ENCODE peak calls at places on chromosomes 11 and 22, in six cellular contexts. X is HCT116; D is fibroblast of lung; U is effector memory CD4-positive, alpha-beta T cell; K is GM23248; E is colonic mucosa. A is an unnamed sample. For H3K4me1, the result is how much of the 10 kb centered on the place peaks cover.

GRCh38 chr22:27583930-27584329 is 217.6 kb downstream of the MN1 start:
- DNase-seq in D (no peak), U (no peak), E (no peak), K (no peak), X (no peak), A (no peak)

GRCh38 chr11:12045914-12046635 is 37.6 kb upstream of the DKK3 start:
- DNase-seq in K (peak), U (no peak), D (no peak), X (no peak), E (no peak), A (no peak)

GRCh38 chr11:108636222-108636621 is 28.6 kb upstream of the DDX10 start:
- DNase-seq in X (no peak), D (no peak), E (no peak), K (no peak), U (no peak), A (no peak)

GRCh38 chr11:11105361-11105760 is 247.5 kb upstream of the ZBED5 start:
- DNase-seq in X (no peak), U (no peak), K (no peak), D (no peak), E (no peak), A (no peak)

GRCh38 chr11:72780291-72781062 is 13.4 kb downstream of the STARD10 start:
- DNase-seq in D (no peak), X (no peak), K (no peak), U (no peak), E (no peak), A (no peak)

GRCh38 chr11:5288912-5289525 is 12.7 kb downstream of the OR51B4 start:
- DNase-seq in K (peak), D (peak), U (no peak), E (no peak), X (no peak), A (no peak)

GRCh38 chr11:117933930-117934329 is 4.7 kb upstream of the TMPRSS13 start:
- DNase-seq in U (no peak), D (no peak), X (no peak), E (no peak), K (no peak), A (no peak)

GRCh38 chr11:75450826-75451783 is 18.1 kb upstream of the KLHL35 start:
- DNase-seq in X (no peak), K (no peak), D (no peak), E (no peak), U (no peak), A (no peak)

GRCh38 chr11:30729187-30729713 is 143.1 kb upstream of the MPPED2 start:
- DNase-seq in D (no peak), E (no peak), K (no peak), X (no peak), U (no peak), A (no peak)

GRCh38 chr11:42824067-42824466 is 487.7 kb upstream of the API5 start:
- DNase-seq in K (no peak), U (no peak), X (no peak), D (no peak), E (no peak), A (no peak)

GRCh38 chr11:824942-825341 is 2.8 kb upstream of the CRACR2B start:
- DNase-seq in D (no peak), U (no peak), X (no peak), K (no peak), E (no peak), A (no peak)
- H3K4me1 ChIP-seq in D (under half), U (under half), X (under half), K (under half), E (half or more), A (half or more)

GRCh38 chr11:111091341-111091740 is 154.2 kb upstream of the POU2AF2 start:
- DNase-seq in K (peak), E (no peak), D (no peak), U (no peak), X (no peak), A (no peak)

GRCh38 chr11:111086058-111086457 is 159.5 kb upstream of the POU2AF2 start:
- DNase-seq in U (no peak), E (no peak), D (no peak), K (no peak), X (no peak), A (no peak)

GRCh38 chr11:111093061-111093460 is 152.5 kb upstream of the POU2AF2 start:
- DNase-seq in D (no peak), K (no peak), E (no peak), X (no peak), U (no peak), A (no peak)

GRCh38 chr11:111088872-111089271 is 156.7 kb upstream of the POU2AF2 start:
- DNase-seq in K (no peak), D (no peak), U (no peak), E (no peak), X (no peak), A (no peak)

DNA sequence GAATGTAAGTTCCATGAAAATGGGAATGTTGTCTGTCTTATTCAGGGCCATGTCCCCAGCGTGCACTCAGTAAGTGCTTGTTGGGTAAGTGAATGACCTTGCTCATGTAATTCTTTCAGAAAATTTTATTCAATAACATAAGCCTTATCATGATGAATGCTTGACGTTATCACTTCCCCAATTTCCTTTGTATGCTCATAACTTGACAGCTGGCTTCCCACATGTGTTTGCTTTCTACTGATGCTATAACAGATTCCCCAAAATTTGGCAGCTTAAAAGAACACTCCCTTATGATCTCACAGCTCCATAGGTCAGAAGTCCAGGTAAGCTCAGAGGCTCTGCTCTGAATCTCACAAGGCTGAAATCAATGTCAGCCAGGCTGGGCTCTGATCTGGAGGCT is 155.8 kb upstream of the POU2AF2 start:
- DNase-seq in D (no peak), X (no peak), E (no peak), K (no peak), U (no peak), A (no peak)
- H3K4me1 ChIP-seq in D (under half), X (under half), E (under half), K (under half), U (under half), A (under half)

DNA sequence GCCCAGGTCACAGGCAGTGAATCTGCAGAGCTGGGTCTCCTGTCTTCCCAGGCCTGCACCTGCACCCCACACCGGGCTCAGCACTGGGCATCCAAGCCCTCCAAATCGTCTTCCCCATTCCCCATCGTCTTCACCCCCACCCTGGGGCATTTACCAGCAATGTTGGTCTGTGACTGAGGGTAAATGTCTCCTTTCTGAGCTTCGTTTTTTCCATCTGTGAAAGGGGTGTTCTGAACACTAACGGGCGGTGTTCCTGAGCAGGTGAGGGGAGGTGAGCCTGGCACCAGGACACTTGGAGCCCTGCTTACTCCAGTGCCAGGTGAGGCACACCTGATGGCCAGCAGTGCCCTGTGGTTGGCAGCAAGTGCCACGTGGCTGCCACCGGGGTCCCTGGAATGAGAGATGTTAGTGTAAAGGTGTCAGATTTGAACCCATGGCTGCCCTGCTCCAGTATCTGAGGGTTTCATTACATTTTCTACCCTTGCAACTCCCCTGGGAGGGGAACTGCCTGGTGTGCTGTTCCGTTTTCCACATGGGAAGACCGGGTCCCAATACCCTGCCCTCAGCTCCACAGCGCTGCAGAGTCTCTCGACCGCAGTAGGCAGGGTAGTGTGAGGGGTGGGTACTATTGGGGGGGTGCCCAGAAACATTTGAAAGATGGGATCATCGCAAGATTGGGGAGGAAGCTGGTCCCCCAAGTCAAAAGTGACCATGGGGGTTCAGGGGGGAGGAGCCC is 1.9 kb downstream of the CDC42EP1 start:
- DNase-seq in D (no peak), U (no peak), E (no peak), K (no peak), X (no peak), A (no peak)
- H3K4me1 ChIP-seq in D (under half), U (under half), E (under half), K (under half), X (half or more), A (half or more)

DNA sequence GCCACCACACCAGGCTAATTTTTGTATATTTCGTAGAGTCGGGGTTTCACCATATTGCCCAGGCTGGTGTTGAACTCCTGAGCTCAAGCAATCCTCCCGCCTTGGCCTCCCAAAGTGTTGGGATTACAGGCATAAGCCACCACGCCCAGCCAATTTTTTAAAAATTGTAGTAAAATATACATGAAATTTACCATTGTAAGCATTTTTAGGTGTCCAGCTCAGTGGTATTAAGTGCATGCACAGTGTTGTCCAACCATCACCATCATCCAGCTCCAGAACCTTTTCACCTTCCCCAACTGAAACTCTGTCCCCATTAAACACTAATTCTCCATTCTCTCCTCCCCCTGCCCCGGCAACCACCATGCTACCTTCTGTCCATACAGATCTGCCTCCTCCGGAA is 8.5 kb downstream of the FADS3 start:
- DNase-seq in E (no peak), K (no peak), U (no peak), X (no peak), D (no peak), A (no peak)
- H3K4me1 ChIP-seq in E (under half), K (under half), U (under half), X (under half), D (under half), A (under half)

DNA sequence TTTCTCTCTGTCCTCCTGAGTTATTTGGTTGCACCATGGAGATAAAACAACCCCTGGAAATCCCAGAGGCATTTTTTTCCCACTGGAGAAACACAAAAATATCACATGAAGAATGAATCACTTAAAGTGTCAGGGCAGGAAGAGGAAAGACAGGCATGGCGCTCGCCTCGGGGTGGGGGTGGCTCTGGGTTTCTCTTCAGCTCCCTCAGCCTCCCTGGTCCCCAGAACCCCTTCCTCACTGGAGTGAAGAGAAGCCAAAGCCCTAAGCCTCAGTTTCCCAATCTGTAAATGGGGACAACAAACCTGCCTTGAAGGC is 938 bp downstream of the SHISAL1 start:
- DNase-seq in K (peak), D (peak), X (no peak), U (no peak), E (no peak), A (no peak)
- H3K4me1 ChIP-seq in K (under half), D (under half), X (under half), U (under half), E (under half), A (under half)

DNA sequence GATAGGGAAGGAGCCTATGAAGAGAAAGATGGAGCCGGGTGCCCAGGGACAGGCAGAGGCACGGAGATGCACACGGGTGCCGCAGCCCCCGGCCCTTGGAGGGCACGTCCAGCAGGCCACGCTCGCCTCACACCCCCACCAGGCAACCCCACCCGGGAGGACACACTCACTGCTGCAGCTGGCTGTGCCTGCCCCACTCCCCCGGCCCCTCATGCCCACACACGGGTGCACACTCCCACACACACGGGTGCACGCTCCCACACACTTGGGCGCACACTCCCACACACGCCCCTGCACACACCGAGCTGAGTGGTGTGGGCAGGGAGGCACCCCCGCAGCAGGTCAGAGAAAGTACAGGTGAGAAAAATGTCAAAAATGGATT is 1.1 kb downstream of the MOB2 start:
- DNase-seq in X (no peak), E (no peak), U (no peak), D (no peak), K (no peak), A (no peak)
- H3K4me1 ChIP-seq in X (under half), E (under half), U (under half), D (under half), K (under half), A (half or more)

GRCh38 chr11:128714881-128715280 is 21.0 kb downstream of the FLI1 start:
- DNase-seq in K (peak), U (no peak), X (no peak), E (no peak), D (peak), A (no peak)
- H3K4me1 ChIP-seq in K (half or more), U (half or more), X (under half), E (under half), D (under half), A (under half)

GRCh38 chr22:26483439-26484359 is at the start of the genes HPS4 and SRRD:
- DNase-seq in K (peak), X (peak), E (peak), D (peak), U (peak), A (peak)
- H3K4me1 ChIP-seq in K (under half), X (under half), E (under half), D (under half), U (under half), A (under half)

A was measured in tibial nerve.